ENCODE peak calls at places on chromosomes 3 and 15, in seven cellular contexts. G, V, Q, M, I, Z and B are unnamed samples.

GRCh38 chr15:95169701-95170459 is 938.5 kb downstream of the MCTP2 start:
- DNase-seq in G (peak), Z (peak), V (peak), Q (peak), M (no peak), I (no peak), B (peak)

GRCh38 chr15:92907880-92908279 is 7.8 kb downstream of the CHD2 start:
- DNase-seq in I (no peak), Q (no peak), M (peak), Z (no peak), V (no peak), G (no peak), B (no peak)

GRCh38 chr3:27813255-27813654 is 91.1 kb upstream of the EOMES start:
- DNase-seq in I (no peak), M (no peak), G (no peak), V (no peak), Z (no peak), Q (no peak), B (no peak)

GRCh38 chr15:100350434-100351226 is 8.9 kb upstream of the ADAMTS17 start:
- DNase-seq in M (peak), Q (no peak), G (peak), Z (no peak), V (no peak), I (no peak), B (peak)

GRCh38 chr15:94168250-94168649 is 63.1 kb upstream of the MCTP2 start:
- DNase-seq in I (no peak), V (no peak), G (no peak), Q (no peak), Z (no peak), M (peak), B (no peak)

GRCh38 chr3:156729460-156730179 is 55.2 kb downstream of the TIPARP start:
- DNase-seq in Q (no peak), G (no peak), Z (no peak), I (peak), V (no peak), M (no peak), B (no peak)

GRCh38 chr15:91117375-91117774 is 17.3 kb downstream of the SV2B start:
- DNase-seq in G (no peak), Q (no peak), Z (no peak), V (no peak), M (no peak), I (no peak), B (no peak)

GRCh38 chr3:193974591-193974990 is 161.4 kb upstream of the HES1 start:
- DNase-seq in Q (no peak), Z (peak), G (no peak), V (no peak), I (no peak), M (no peak), B (no peak)

GRCh38 chr15:57138260-57138895 is 219.9 kb downstream of the TCF12 start:
- DNase-seq in V (no peak), G (peak), I (no peak), M (peak), Q (no peak), Z (no peak), B (no peak)

GRCh38 chr3:69791919-69792399 is 52.7 kb downstream of the MITF start:
- DNase-seq in G (no peak), M (peak), I (no peak), V (no peak), Q (no peak), Z (no peak), B (no peak)

GRCh38 chr3:184813357-184813756 is 1.4 kb downstream of the VPS8 start:
- DNase-seq in M (no peak), I (no peak), Q (no peak), V (no peak), G (no peak), Z (no peak), B (no peak)

GRCh38 chr3:155076888-155077287 is 3.2 kb upstream of the MME start:
- DNase-seq in G (no peak), Q (no peak), V (no peak), I (no peak), M (no peak), Z (no peak), B (no peak)

GRCh38 chr15:83516935-83517334 is 69.8 kb downstream of the SH3GL3 start:
- DNase-seq in Q (no peak), G (no peak), V (no peak), I (no peak), M (no peak), Z (no peak), B (no peak)

GRCh38 chr3:48614044-48614443 is 4.6 kb upstream of the UQCRC1 start:
- DNase-seq in G (no peak), I (no peak), V (no peak), M (no peak), Q (no peak), Z (no peak), B (no peak)

GRCh38 chr3:4977889-4978258 is 1.4 kb upstream of the BHLHE40 start:
- DNase-seq in G (no peak), I (no peak), M (no peak), Z (no peak), Q (no peak), V (no peak), B (no peak)

GRCh38 chr3:29686889-29687592 is 406.2 kb downstream of the RBMS3 start:
- DNase-seq in G (no peak), M (no peak), V (no peak), Q (no peak), I (no peak), Z (no peak), B (no peak)

GRCh38 chr15:26070095-26070532 is 207.0 kb upstream of the ATP10A start:
- DNase-seq in Z (no peak), V (no peak), M (no peak), G (no peak), I (no peak), Q (no peak), B (no peak)

GRCh38 chr15:76987896-76988860 is 6.7 kb upstream of the PSTPIP1 start:
- DNase-seq in V (no peak), I (no peak), Z (no peak), M (no peak), G (no peak), Q (peak), B (no peak)

GRCh38 chr3:81540787-81541186 is 220.7 kb downstream of the GBE1 start:
- DNase-seq in V (no peak), Q (no peak), G (no peak), Z (no peak), M (no peak), I (no peak), B (no peak)

GRCh38 chr15:57972801-57973311 is 92.7 kb downstream of the ALDH1A2 start:
- DNase-seq in G (no peak), Z (no peak), M (no peak), V (no peak), Q (no peak), I (no peak), B (no peak)

GRCh38 chr15:68303560-68304436 is 26.3 kb downstream of the FEM1B start:
- DNase-seq in Q (no peak), G (no peak), V (no peak), M (peak), Z (no peak), I (peak), B (no peak)

GRCh38 chr3:150829408-150829807 is 66.4 kb upstream of the SIAH2 start:
- DNase-seq in M (no peak), G (no peak), Z (no peak), I (peak), V (no peak), Q (no peak), B (no peak)

GRCh38 chr3:22959593-22959992 is 243.5 kb upstream of the UBE2E2 start:
- DNase-seq in G (no peak), V (no peak), M (no peak), Q (no peak), I (no peak), Z (no peak), B (no peak)

GRCh38 chr3:113128386-113129015 is 82.9 kb upstream of the BOC start:
- DNase-seq in G (no peak), Q (no peak), M (peak), I (no peak), V (no peak), Z (no peak), B (no peak)

GRCh38 chr3:133209871-133210550 is 171.8 kb downstream of the TMEM108 start:
- DNase-seq in I (no peak), Q (no peak), M (no peak), V (no peak), Z (no peak), G (no peak), B (no peak)

GRCh38 chr3:45795882-45796765 is at the start of gene SLC6A20:
- DNase-seq in G (peak), V (no peak), Z (peak), M (no peak), I (no peak), Q (no peak), B (no peak)

GRCh38 chr3:111979689-111980025 is 831 bp downstream of the ABHD10 start:
- DNase-seq in I (no peak), G (no peak), Q (no peak), M (no peak), Z (no peak), V (no peak), B (no peak)

GRCh38 chr15:98413973-98414546 is 234.3 kb upstream of the IGF1R start:
- DNase-seq in I (no peak), Q (no peak), G (no peak), M (no peak), Z (no peak), V (no peak), B (no peak)

GRCh38 chr3:58654466-58654865 is 12.1 kb downstream of the FAM3D start:
- DNase-seq in Z (no peak), G (no peak), V (peak), Q (no peak), M (no peak), I (no peak), B (no peak)

GRCh38 chr15:40340038-40340739 is 550 bp downstream of the CCDC9B start:
- DNase-seq in I (no peak), Z (peak), V (no peak), G (peak), Q (no peak), M (peak), B (peak)
- TF ChIP-seq EP300 in I (peak), Z (no peak), V (no peak), G (no peak), Q (no peak), M (no peak), B (no peak)

GRCh38 chr3:39144748-39145380 is 8.5 kb downstream of the CSRNP1 start:
- DNase-seq in Z (peak), G (no peak), V (no peak), M (no peak), I (no peak), Q (no peak), B (no peak)

GRCh38 chr3:39146611-39147373 is 6.6 kb downstream of the CSRNP1 start:
- DNase-seq in Z (peak), G (peak), Q (peak), M (peak), V (peak), I (no peak), B (peak)

GRCh38 chr3:39147374-39147709 is 6.0 kb downstream of the CSRNP1 start:
- DNase-seq in V (no peak), G (no peak), Z (no peak), Q (no peak), M (no peak), I (no peak), B (no peak)

GRCh38 chr3:39147711-39148115 is 5.7 kb downstream of the CSRNP1 start:
- DNase-seq in I (no peak), Z (no peak), Q (no peak), G (no peak), M (no peak), V (no peak), B (no peak)

DNA sequence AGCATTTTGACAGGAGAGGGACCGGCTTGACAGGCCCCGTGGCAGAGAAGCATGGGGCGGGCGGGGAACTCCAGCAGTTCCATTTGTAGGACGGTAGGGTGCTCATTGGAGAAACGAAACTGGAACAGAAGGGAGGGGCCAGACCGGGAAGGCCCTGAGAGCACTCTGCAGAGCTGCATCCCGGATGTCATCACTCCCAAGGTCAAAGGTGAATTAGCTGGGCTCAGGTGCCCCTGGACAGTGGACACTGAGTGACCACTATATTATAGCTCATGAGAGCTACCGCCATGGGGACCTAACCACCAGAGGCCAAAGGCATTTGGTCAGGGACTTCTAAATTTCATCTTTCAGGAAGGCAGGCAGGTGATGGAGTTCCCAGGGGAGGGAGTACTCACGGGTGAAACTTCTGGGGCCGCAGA is 7.3 kb downstream of the CSRNP1 start:
- DNase-seq in Q (no peak), G (no peak), V (no peak), Z (no peak), M (no peak), I (no peak), B (peak)
- TF ChIP-seq POLR2A in Q (no peak), G (no peak), V (no peak), Z (no peak), M (no peak), I (no peak), B (no peak)

DNA sequence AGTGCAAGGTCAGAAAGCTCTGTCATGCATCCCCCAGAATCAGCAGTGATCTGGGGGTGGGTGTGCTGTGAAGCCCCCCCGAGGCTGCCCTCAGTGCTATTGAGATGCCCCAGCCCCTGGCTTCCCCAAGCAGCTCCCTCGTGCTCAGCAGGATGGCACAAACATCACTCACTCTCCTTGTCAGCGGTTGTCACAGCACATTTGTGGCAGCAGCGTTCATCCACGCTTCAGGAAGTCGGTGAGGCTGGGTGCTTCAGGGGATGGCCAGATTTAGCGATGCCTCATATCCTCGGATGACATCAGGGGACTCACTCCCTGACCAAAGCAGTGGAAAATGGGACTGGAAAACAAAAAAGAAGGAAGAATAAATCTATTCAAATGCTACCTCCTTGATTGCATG is 54.4 kb upstream of the SLC6A11 start:
- DNase-seq in I (no peak), V (no peak), G (no peak), Z (no peak), Q (no peak), M (no peak), B (no peak)
- TF ChIP-seq EP300 in I (no peak), V (no peak), G (no peak), Z (no peak), Q (no peak), M (no peak), B (no peak)

GRCh38 chr3:196323016-196323415 is 5.0 kb upstream of the DYNLT2B start:
- DNase-seq in V (no peak), M (no peak), G (no peak), I (no peak), Q (no peak), Z (no peak), B (no peak)

GRCh38 chr3:196323723-196324122 is 5.7 kb upstream of the DYNLT2B start:
- DNase-seq in V (no peak), M (no peak), G (no peak), Z (no peak), I (no peak), Q (no peak), B (no peak)

GRCh38 chr3:196320110-196320509 is 2.1 kb upstream of the DYNLT2B start:
- DNase-seq in M (no peak), Q (no peak), G (no peak), Z (peak), I (no peak), V (no peak), B (no peak)

GRCh38 chr3:196317702-196318467 is at the start of gene DYNLT2B:
- DNase-seq in Z (peak), G (peak), Q (peak), V (peak), I (peak), M (peak), B (peak)

GRCh38 chr3:196321162-196321561 is 3.1 kb upstream of the DYNLT2B start:
- DNase-seq in M (no peak), Q (no peak), G (no peak), Z (peak), V (no peak), I (no peak), B (no peak)
- TF ChIP-seq POLR2A in M (no peak), Q (no peak), G (no peak), Z (no peak), V (no peak), I (no peak), B (no peak)

GRCh38 chr3:64945171-64945684 is 257.4 kb upstream of the ADAMTS9 start:
- DNase-seq in G (no peak), Z (no peak), M (no peak), V (no peak), Q (no peak), I (peak), B (peak)
- TF ChIP-seq EP300 in G (peak), Z (no peak), M (no peak), V (peak), Q (peak), I (peak), B (no peak)

GRCh38 chr15:31344824-31345605 is 18.4 kb downstream of the KLF13 start:
- DNase-seq in V (no peak), I (no peak), Q (no peak), G (no peak), M (no peak), Z (peak), B (no peak)

GRCh38 chr15:31347067-31347975 is 20.7 kb downstream of the KLF13 start:
- DNase-seq in Q (no peak), Z (peak), M (no peak), I (no peak), V (no peak), G (no peak), B (no peak)

GRCh38 chr15:31346367-31347066 is 19.9 kb downstream of the KLF13 start:
- DNase-seq in V (no peak), M (no peak), G (no peak), Q (no peak), Z (peak), I (no peak), B (no peak)

GRCh38 chr15:31344266-31344665 is 17.6 kb downstream of the KLF13 start:
- DNase-seq in M (no peak), I (no peak), Q (no peak), G (no peak), Z (no peak), V (no peak), B (no peak)

GRCh38 chr15:31345606-31346366 is 19.2 kb downstream of the KLF13 start:
- DNase-seq in V (no peak), G (no peak), Q (no peak), I (no peak), Z (no peak), M (no peak), B (no peak)
- TF ChIP-seq POLR2A in V (no peak), G (no peak), Q (no peak), I (no peak), Z (no peak), M (no peak), B (no peak)

DNA sequence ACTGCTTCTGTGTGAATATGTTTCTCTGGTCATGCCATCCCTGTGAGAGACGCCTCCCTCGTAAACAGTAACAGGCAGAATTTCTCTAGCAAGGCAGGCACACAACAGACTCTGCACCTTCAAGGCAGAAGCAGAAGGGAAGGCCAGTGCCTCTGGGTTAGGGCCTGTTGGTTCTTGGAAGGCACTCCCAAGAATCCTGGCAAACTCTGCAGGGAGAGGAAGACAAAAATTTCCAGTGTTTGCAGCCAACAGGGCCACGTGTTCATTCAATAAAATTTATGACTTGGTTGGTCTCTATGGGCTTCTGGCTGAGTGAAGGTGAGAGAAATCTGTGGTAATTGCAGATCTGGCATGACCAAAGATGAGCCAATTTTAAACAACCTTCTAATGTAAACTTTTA is 39.3 kb downstream of the NFKBIZ start:
- DNase-seq in I (no peak), Q (no peak), G (no peak), V (no peak), Z (no peak), M (no peak), B (no peak)
- TF ChIP-seq EP300 in I (no peak), Q (no peak), G (no peak), V (no peak), Z (no peak), M (no peak), B (no peak)

GRCh38 chr3:195133462-195133861 is 137.5 kb downstream of the XXYLT1 start:
- DNase-seq in Q (no peak), V (no peak), I (no peak), Z (no peak), G (no peak), M (no peak), B (no peak)

GRCh38 chr3:195128255-195129071 is 142.5 kb downstream of the XXYLT1 start:
- DNase-seq in Z (no peak), I (no peak), Q (no peak), M (no peak), V (no peak), G (no peak), B (no peak)

GRCh38 chr3:195129072-195129643 is 141.8 kb downstream of the XXYLT1 start:
- DNase-seq in G (no peak), V (no peak), Z (no peak), Q (no peak), I (no peak), M (no peak), B (no peak)

GRCh38 chr3:195131149-195131548 is 139.8 kb downstream of the XXYLT1 start:
- DNase-seq in V (no peak), G (no peak), Z (no peak), M (no peak), Q (no peak), I (no peak), B (no peak)

GRCh38 chr3:195129644-195130492 is 141.1 kb downstream of the XXYLT1 start:
- DNase-seq in V (no peak), Z (no peak), I (no peak), M (no peak), G (no peak), Q (no peak), B (no peak)
- TF ChIP-seq POLR2A in V (no peak), Z (no peak), I (no peak), M (no peak), G (no peak), Q (no peak), B (no peak)

DNA sequence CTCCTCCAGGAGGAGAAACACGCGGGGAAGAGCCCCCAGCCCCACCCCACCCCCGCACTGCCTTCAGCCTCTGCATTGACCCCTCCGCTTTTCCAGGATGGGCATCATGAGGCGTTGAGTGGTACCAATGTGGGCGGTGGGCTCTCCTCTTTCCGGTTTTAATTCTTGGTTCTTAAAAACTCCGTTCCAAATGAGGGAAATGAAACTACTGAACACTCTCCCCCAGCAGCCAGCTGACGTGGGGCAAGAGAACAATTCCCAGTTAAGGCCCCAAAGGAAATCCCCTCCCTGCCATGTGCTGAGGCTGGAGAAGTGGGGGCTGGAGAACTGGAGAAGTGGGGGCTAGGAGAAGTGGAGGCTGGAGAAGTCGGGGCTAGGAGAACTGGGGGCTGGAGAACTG is 5.3 kb upstream of the NRROS start:
- DNase-seq in M (no peak), Q (no peak), V (no peak), Z (no peak), I (no peak), G (no peak), B (no peak)
- TF ChIP-seq EP300 in M (no peak), Q (peak), V (no peak), Z (no peak), I (no peak), G (no peak), B (no peak)